ENCODE peak calls at places on chromosomes 6 and 20, in four cellular contexts. O, A, K and D are unnamed samples.

GRCh38 chr6:141758430-141758829 is 374.3 kb upstream of the GJE1 start:
- DNase-seq in K (no peak), A (no peak), O (no peak), D (no peak)

GRCh38 chr20:9903048-9903651 is 64.3 kb upstream of the PAK5 start:
- DNase-seq in K (peak; percentile 5), A (peak; percentile 20), O (no peak), D (no peak)

GRCh38 chr6:24743265-24743943 is 24.4 kb upstream of the C6orf62 start:
- DNase-seq in O (peak; percentile 46), K (peak; percentile 96), A (no peak), D (peak; percentile 41)

GRCh38 chr6:73369563-73369962 is at the start of gene OOEP:
- DNase-seq in A (no peak), O (no peak), K (no peak), D (no peak)

GRCh38 chr20:35708502-35708901 is 9.3 kb downstream of the ROMO1 start:
- DNase-seq in K (no peak), O (no peak), A (no peak), D (no peak)

GRCh38 chr6:18335948-18336347 is 51.2 kb upstream of the RNF144B start:
- DNase-seq in O (no peak), K (no peak), A (no peak), D (no peak)

GRCh38 chr6:26141378-26141901 is 54.2 kb downstream of the HFE start:
- DNase-seq in A (no peak), K (peak; percentile 33), O (no peak), D (no peak)

GRCh38 chr20:58146761-58147160 is 81.7 kb downstream of the ANKRD60 start:
- DNase-seq in O (no peak), K (no peak), A (no peak), D (no peak)

GRCh38 chr20:9829835-9830234 is 9.0 kb downstream of the PAK5 start:
- DNase-seq in K (no peak), A (no peak), O (no peak), D (no peak)

GRCh38 chr6:163986313-163986712 is 571.8 kb downstream of the QKI start:
- DNase-seq in O (no peak), K (peak; percentile 56), A (no peak), D (no peak)

GRCh38 chr20:33656010-33656782 is 5.9 kb upstream of the C20orf144 start:
- DNase-seq in A (no peak), K (no peak), O (no peak), D (no peak)

GRCh38 chr20:6976535-6976934 is 209.0 kb downstream of the BMP2 start:
- DNase-seq in K (no peak), A (no peak), O (no peak), D (no peak)

GRCh38 chr20:62143118-62143975 is at the start of the genes PSMA7 and SS18L1:
- DNase-seq in O (peak; percentile 89), A (peak; percentile 93), K (peak; percentile 93), D (peak; percentile 95)

GRCh38 chr20:63402860-63403220 is 41.7 kb upstream of the CHRNA4 start:
- DNase-seq in O (no peak), A (no peak), K (no peak), D (no peak)

GRCh38 chr6:170051229-170052172 is 239.4 kb downstream of the DLL1 start:
- DNase-seq in A (no peak), K (no peak), O (peak; percentile 17), D (no peak)

GRCh38 chr6:8131265-8131897 is 29.0 kb upstream of the EEF1E1 start:
- DNase-seq in A (peak; percentile 49), O (peak; percentile 54), K (peak; percentile 76), D (peak; percentile 37)

GRCh38 chr6:13495818-13496217 is 8.4 kb upstream of the GFOD1 start:
- DNase-seq in A (no peak), O (no peak), K (no peak), D (no peak)

GRCh38 chr20:542777-543368 is 717 bp downstream of the CSNK2A1 start:
- DNase-seq in A (peak; percentile 71), K (no peak), O (peak; percentile 27), D (peak; percentile 62)

GRCh38 chr6:36607782-36608386 is 13.7 kb downstream of the SRSF3 start:
- DNase-seq in O (peak; percentile 57), A (no peak), K (no peak), D (no peak)

GRCh38 chr6:109055771-109056235 is 38.8 kb downstream of the SESN1 start:
- DNase-seq in K (peak; percentile 69), O (no peak), A (no peak), D (no peak)

GRCh38 chr6:148272084-148272483 is 70.6 kb upstream of the SASH1 start:
- DNase-seq in O (no peak), A (no peak), K (peak; percentile 90), D (no peak)

GRCh38 chr6:101195581-101195980 is 197.9 kb upstream of the GRIK2 start:
- DNase-seq in A (no peak), O (no peak), K (peak; percentile 77), D (no peak)

GRCh38 chr6:44571510-44571909 is 184.0 kb downstream of the CDC5L start:
- DNase-seq in A (no peak), K (no peak), O (no peak), D (no peak)

GRCh38 chr6:9139762-9140161 is 704.4 kb upstream of the SLC35B3 start:
- DNase-seq in K (no peak), A (no peak), O (no peak), D (no peak)

GRCh38 chr6:157978021-157978783 is 3.5 kb upstream of the SYNJ2 start:
- DNase-seq in O (no peak), K (peak; percentile 35), A (no peak), D (no peak)

GRCh38 chr6:44003345-44004061 is 123.7 kb downstream of the MRPL14 start:
- DNase-seq in A (no peak), O (no peak), K (no peak), D (peak; percentile 74)

GRCh38 chr6:106716966-106717365 is 87.6 kb downstream of the QRSL1 start:
- DNase-seq in A (no peak), K (no peak), O (no peak), D (no peak)

GRCh38 chr6:100664274-100665040 is 199.7 kb upstream of the SIM1 start:
- DNase-seq in A (peak; percentile 41), K (peak; percentile 61), O (no peak), D (no peak)

GRCh38 chr20:37575884-37576283 is 48.2 kb upstream of the BLCAP start:
- DNase-seq in O (no peak), K (no peak), A (peak; percentile 72), D (peak; percentile 56)

GRCh38 chr6:111720931-111721496 is 115.3 kb upstream of the TRAF3IP2 start:
- DNase-seq in A (no peak), O (no peak), K (no peak), D (no peak)

GRCh38 chr6:82735790-82736189 is 329.9 kb downstream of the UBE3D start:
- DNase-seq in A (no peak), O (no peak), K (no peak), D (no peak)

GRCh38 chr6:39942903-39943580 is 8.8 kb upstream of the MOCS1 start:
- DNase-seq in A (no peak), K (no peak), O (no peak), D (no peak)

GRCh38 chr6:4059115-4059777 is 19.7 kb downstream of the FAM217A start:
- DNase-seq in A (no peak), K (peak; percentile 75), O (no peak), D (no peak)

GRCh38 chr6:395432-396125 is 4.0 kb downstream of the IRF4 start:
- DNase-seq in K (no peak), A (no peak), O (no peak), D (no peak)

GRCh38 chr20:258963-259362 is 1.4 kb downstream of the DEFB132 start:
- DNase-seq in A (peak; percentile 27), O (no peak), K (peak; percentile 40), D (no peak)

GRCh38 chr6:19827903-19828302 is 9.3 kb upstream of the ID4 start:
- DNase-seq in K (no peak), A (no peak), O (no peak), D (no peak)

GRCh38 chr20:45355209-45355608 is 7.0 kb upstream of the SDC4 start:
- DNase-seq in K (peak; percentile 70), A (no peak), O (no peak), D (no peak)

GRCh38 chr6:144007779-144008500 is at the start of gene PLAGL1:
- DNase-seq in O (peak; percentile 68), K (peak; percentile 83), A (no peak), D (peak; percentile 76)

DNA sequence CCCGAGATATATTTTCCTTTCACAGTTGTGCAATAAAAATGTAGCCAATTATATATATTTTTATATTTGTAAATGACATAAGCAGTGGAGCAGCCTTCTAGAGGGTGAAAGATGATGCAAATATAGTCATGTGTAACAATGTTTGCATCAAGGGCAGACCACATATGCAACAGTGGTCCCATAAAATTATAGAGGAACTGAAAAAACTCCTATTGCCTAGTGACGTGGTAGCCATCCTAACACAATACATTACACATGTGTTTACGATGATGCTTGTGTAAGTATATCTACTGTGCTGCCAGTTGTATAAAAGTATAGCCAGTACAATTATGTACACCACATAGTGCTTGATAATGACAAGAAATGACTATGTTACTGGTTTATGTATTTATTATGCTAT is 162.8 kb downstream of the ZFAND3 start:
- DNase-seq in K (no peak), O (no peak), A (peak; percentile 6), D (no peak)
- TF ChIP-seq CTCF in K (no peak), O (no peak), A (no peak), D (no peak)

DNA sequence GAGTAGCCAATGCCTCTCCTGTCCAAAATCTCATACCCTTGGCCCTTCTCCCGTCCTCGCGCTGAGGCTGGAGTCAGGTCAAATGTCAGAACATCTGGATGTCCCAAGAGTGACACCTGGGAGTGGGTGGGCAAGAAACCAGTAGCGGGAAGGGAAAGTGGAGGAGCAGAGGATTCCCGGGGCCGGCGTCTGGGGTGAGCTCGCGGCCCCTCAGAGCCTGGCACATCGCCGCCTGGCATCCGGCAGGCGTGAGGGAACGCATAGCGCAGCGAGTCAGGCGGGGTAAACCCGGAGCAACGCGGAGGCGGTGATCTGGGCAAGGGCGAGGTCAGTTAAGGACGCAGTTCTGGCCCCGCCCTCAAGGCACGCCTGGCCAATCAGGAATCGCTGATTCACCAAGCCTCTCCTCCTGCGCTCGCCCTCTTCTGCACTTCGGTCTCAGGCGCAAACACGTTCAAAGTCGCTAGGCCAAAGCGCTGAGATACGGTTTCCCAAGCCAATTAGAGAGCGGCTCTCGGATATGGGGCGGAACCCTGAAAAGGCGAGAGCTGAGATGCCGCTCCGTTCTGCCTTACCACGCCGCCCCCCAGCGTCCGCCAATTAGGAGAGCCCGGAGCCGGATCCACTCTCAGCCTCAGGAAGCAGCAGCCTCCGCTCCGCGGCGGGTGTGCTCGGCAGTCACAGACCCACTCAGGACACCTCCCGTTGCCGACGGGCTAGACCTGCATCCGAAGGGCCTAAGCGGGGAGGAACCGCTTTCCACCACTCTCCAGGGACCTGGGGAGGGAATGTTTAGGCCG is 22.5 kb downstream of the VPS52 start:
- DNase-seq in A (peak; percentile 99), K (peak; percentile 100), O (peak; percentile 98), D (peak; percentile 93)
- TF ChIP-seq CTCF in A (no peak), K (peak; percentile 14), O (no peak), D (peak; percentile 2)

GRCh38 chr6:161748535-161749386 is 474.9 kb upstream of the AGPAT4 start:
- DNase-seq in A (peak; percentile 19), O (peak; percentile 51), K (peak; percentile 50), D (peak; percentile 22)
- TF ChIP-seq CTCF in A (peak; percentile 75), O (peak; percentile 17), K (peak; percentile 59), D (peak; percentile 24)

GRCh38 chr20:12358006-12358654 is 440.4 kb downstream of the BTBD3 start:
- DNase-seq in A (no peak), O (no peak), K (peak; percentile 62), D (no peak)
- TF ChIP-seq CTCF in A (peak; percentile 25), O (no peak), K (peak; percentile 54), D (no peak)